ENCODE peak calls at places on chromosomes 7 and 10, in ten cellular contexts. B is PC-9; T is heart right ventricle; H is lung; Y is ascending aorta; V is WERI-Rb-1; N is cardiac muscle cell; R is GM23338; S is CD8-positive, alpha-beta T cell; U is bronchial epithelial cell. A is an unnamed sample. For H3K36me3, the result is how much of the 10 kb centered on the place peaks cover.

GRCh38 chr7:143426479-143427142 is 16.6 kb upstream of the TAS2R60 start:
- DNase-seq in B (no peak), R (no peak), S (no peak), H (no peak), V (no peak), N (no peak), Y (no peak), U (no peak), T (no peak), A (no peak)

GRCh38 chr7:83872501-83872900 is 223.6 kb upstream of the SEMA3E start:
- DNase-seq in U (no peak), Y (no peak), N (no peak), H (no peak), T (no peak), V (no peak), B (no peak), S (no peak), R (no peak), A (no peak)

GRCh38 chr10:78868048-78868447 is 200.7 kb upstream of the ZMIZ1 start:
- DNase-seq in S (no peak), V (no peak), Y (no peak), R (no peak), B (no peak), U (no peak), H (peak), N (no peak), T (no peak), A (no peak)

GRCh38 chr10:72800000-72800740 is 93.4 kb upstream of the OIT3 start:
- DNase-seq in R (peak), N (peak), B (no peak), S (no peak), Y (no peak), V (no peak), U (peak), T (no peak), H (no peak), A (no peak)

GRCh38 chr10:103493362-103493871 is at the start of gene NEURL1:
- DNase-seq in S (no peak), T (no peak), U (no peak), N (no peak), Y (no peak), B (no peak), H (no peak), R (peak), V (no peak), A (no peak)

GRCh38 chr7:3649250-3649649 is 348.2 kb downstream of the SDK1 start:
- DNase-seq in Y (no peak), V (no peak), N (no peak), R (no peak), U (peak), S (no peak), T (no peak), B (no peak), H (no peak), A (no peak)

GRCh38 chr10:12937527-12937926 is 64.0 kb downstream of the CCDC3 start:
- DNase-seq in B (no peak), Y (no peak), R (no peak), U (peak), S (no peak), H (no peak), T (no peak), N (no peak), V (no peak), A (no peak)

GRCh38 chr7:51121945-51122425 is 194.6 kb downstream of the COBL start:
- DNase-seq in Y (no peak), B (no peak), V (no peak), R (peak), T (peak), N (peak), H (no peak), S (no peak), U (peak), A (no peak)

GRCh38 chr10:60434418-60435046 is 44.9 kb upstream of the ANK3 start:
- DNase-seq in B (peak), Y (no peak), T (no peak), V (peak), R (peak), S (no peak), U (peak), N (peak), H (no peak), A (no peak)

GRCh38 chr10:78579586-78579985 is 489.2 kb upstream of the ZMIZ1 start:
- DNase-seq in U (no peak), H (no peak), T (no peak), S (no peak), Y (no peak), R (no peak), V (no peak), N (no peak), B (no peak), A (no peak)

GRCh38 chr10:17237163-17237562 is 9.1 kb downstream of the VIM start:
- DNase-seq in R (no peak), T (no peak), B (no peak), Y (no peak), S (no peak), N (no peak), U (no peak), V (no peak), H (no peak), A (no peak)
- H3K36me3 ChIP-seq in R (under half), T (half or more), B (under half), Y (half or more), S (half or more), N (half or more), U (under half), V (under half), H (under half), A (under half)

GRCh38 chr7:107194051-107194450 is 25.2 kb downstream of the HBP1 start:
- DNase-seq in N (no peak), U (no peak), S (no peak), R (no peak), B (no peak), H (no peak), Y (no peak), T (no peak), V (no peak), A (no peak)
- TF ChIP-seq CTCF in N (peak), U (no peak), S (no peak), R (no peak), B (peak), H (no peak), Y (no peak), T (peak), V (no peak), A (no peak)

DNA sequence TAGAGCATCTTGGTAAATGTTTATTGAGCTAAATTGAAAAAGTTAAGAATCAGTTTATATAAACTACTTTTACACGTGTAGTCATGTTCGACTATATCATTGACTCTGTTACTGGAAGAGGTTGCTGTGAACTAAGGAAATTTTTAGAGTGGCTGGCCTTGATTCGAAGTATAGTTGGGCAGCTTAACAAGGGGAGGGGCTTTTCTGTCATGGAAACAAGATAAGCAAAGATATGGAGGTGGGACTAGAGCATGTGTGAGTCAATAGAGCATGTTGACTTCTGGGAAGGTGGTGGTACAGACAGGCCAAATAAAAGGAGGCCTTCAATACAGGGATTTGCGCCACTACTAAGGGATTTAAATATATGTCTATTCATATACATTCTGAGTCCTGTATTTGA is 7.6 kb downstream of the ATP5F1C start:
- DNase-seq in R (no peak), S (no peak), H (no peak), V (no peak), U (peak), Y (no peak), B (no peak), N (peak), T (no peak), A (no peak)
- H3K4me3 ChIP-seq in R (no peak), S (no peak), H (no peak), V (no peak), U (no peak), Y (no peak), B (no peak), N (no peak), T (no peak), A (no peak)

GRCh38 chr7:65967361-65968155 is 14.5 kb downstream of the GUSB start:
- DNase-seq in B (no peak), H (no peak), S (no peak), T (no peak), V (no peak), R (no peak), Y (no peak), U (no peak), N (no peak), A (no peak)

GRCh38 chr7:65960351-65961074 is 21.5 kb downstream of the GUSB start:
- DNase-seq in R (no peak), Y (no peak), B (no peak), H (no peak), V (no peak), T (no peak), S (no peak), N (no peak), U (no peak), A (no peak)

GRCh38 chr7:65966167-65966566 is 15.8 kb downstream of the GUSB start:
- DNase-seq in Y (no peak), S (no peak), V (no peak), T (no peak), H (no peak), U (no peak), B (no peak), N (no peak), R (no peak), A (no peak)

DNA sequence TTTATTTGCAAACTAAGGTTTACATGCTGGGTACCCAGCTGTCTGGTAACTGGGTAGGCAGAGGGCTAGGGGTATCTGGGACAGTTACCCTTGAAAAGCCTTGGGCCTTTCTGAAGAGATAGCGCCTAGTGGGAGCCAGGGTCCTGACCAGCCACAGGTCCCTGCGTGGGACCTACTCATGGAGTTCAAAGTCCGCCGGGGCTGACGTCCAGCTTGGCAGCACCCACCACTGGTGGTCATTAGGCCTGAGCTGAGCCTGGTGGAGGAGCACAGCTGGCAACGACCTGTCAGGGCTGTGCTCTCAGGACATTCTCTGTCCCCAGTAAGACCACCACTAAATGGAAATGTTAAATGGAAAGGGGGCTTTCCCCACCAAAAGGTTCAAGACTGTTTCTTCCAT is 20.0 kb downstream of the GUSB start:
- DNase-seq in V (no peak), H (no peak), T (no peak), B (no peak), S (no peak), Y (no peak), U (no peak), N (no peak), R (no peak), A (no peak)
- H3K36me3 ChIP-seq in V (half or more), H (under half), T (half or more), B (under half), S (under half), Y (half or more), U (under half), N (under half), R (under half), A (under half)

GRCh38 chr10:239109-239508 is 103.9 kb downstream of the ZMYND11 start:
- DNase-seq in V (no peak), Y (no peak), B (no peak), S (no peak), R (no peak), T (no peak), N (no peak), H (no peak), U (peak), A (peak)
- TF ChIP-seq CTCF in V (no peak), Y (no peak), B (no peak), S (no peak), R (peak), T (no peak), N (no peak), H (no peak), U (peak), A (no peak)

A was measured in kidney epithelial cell.